ENCODE peak calls at places on chromosomes 2 and 18, in four cellular contexts. O is activated CD8-positive, alpha-beta T cell treated with anti-CD3 and anti-CD28 coated beads for 36 hours; S is MV-4-11; J is NCI-H1694. R is an unnamed sample.

GRCh38 chr2:173221937-173222594 is 132.6 kb upstream of the CDCA7 start:
- DNase-seq in O (no peak), S (no peak), J (no peak), R (peak; percentile 2)

GRCh38 chr18:35432565-35433001 is 55.4 kb upstream of the ZNF396 start:
- DNase-seq in O (no peak), S (no peak), J (no peak), R (peak; percentile 10)

GRCh38 chr2:240426797-240427721 is 8.4 kb upstream of the GPC1 start:
- DNase-seq in O (peak; percentile 32), S (no peak), J (no peak), R (no peak)

GRCh38 chr2:139773720-139774277 is 993.6 kb upstream of the NXPH2 start:
- DNase-seq in O (no peak), S (no peak), J (no peak), R (no peak)

GRCh38 chr2:58667137-58667774 is 426.1 kb upstream of the FANCL start:
- DNase-seq in O (no peak), S (peak; percentile 23), J (no peak), R (peak; percentile 75)

GRCh38 chr18:51279367-51279984 is 82.0 kb upstream of the MEX3C start:
- DNase-seq in O (no peak), S (peak; percentile 56), J (no peak), R (peak; percentile 6)

GRCh38 chr2:235612551-235612950 is 118.7 kb downstream of the AGAP1 start:
- DNase-seq in O (no peak), S (no peak), J (no peak), R (no peak)

GRCh38 chr2:223169830-223170605 is 118.0 kb downstream of the KCNE4 start:
- DNase-seq in O (no peak), S (no peak), J (no peak), R (no peak)

GRCh38 chr2:138271467-138271866 is 230.1 kb upstream of the SPOPL start:
- DNase-seq in O (no peak), S (no peak), J (no peak), R (no peak)

GRCh38 chr2:139478191-139478914 is 698.2 kb upstream of the NXPH2 start:
- DNase-seq in O (no peak), S (no peak), J (peak; percentile 41), R (peak; percentile 11)

GRCh38 chr2:37449686-37450392 is 105.4 kb downstream of the QPCT start:
- DNase-seq in O (no peak), S (no peak), J (no peak), R (no peak)

GRCh38 chr2:171837736-171838135 is 56.3 kb downstream of the SLC25A12 start:
- DNase-seq in O (no peak), S (peak; percentile 36), J (no peak), R (no peak)

GRCh38 chr2:86764661-86765307 is 25.9 kb downstream of the CD8A start:
- DNase-seq in O (peak; percentile 69), S (peak; percentile 40), J (peak; percentile 49), R (peak; percentile 81)

GRCh38 chr2:134628453-134628852 is 90.3 kb downstream of the TMEM163 start:
- DNase-seq in O (no peak), S (no peak), J (no peak), R (no peak)

GRCh38 chr2:215782965-215783364 is 230.4 kb downstream of the MREG start:
- DNase-seq in O (no peak), S (no peak), J (no peak), R (no peak)

GRCh38 chr2:162582357-162582798 is 238.4 kb downstream of the GCA start:
- DNase-seq in O (no peak), S (no peak), J (no peak), R (peak; percentile 41)

GRCh38 chr2:28617502-28618184 is 121.8 kb downstream of the PLB1 start:
- DNase-seq in O (no peak), S (no peak), J (no peak), R (no peak)

GRCh38 chr2:38074047-38074774 is 1.7 kb downstream of the CYP1B1 start:
- DNase-seq in O (peak; percentile 19), S (no peak), J (no peak), R (no peak)

GRCh38 chr2:9763356-9764152 is 79.7 kb upstream of the TAF1B start:
- DNase-seq in O (no peak), S (no peak), J (no peak), R (peak; percentile 53)

GRCh38 chr2:236378851-236379250 is 114.6 kb upstream of the ASB18 start:
- DNase-seq in O (no peak), S (no peak), J (no peak), R (no peak)

GRCh38 chr18:49920731-49921130 is 107.4 kb upstream of the ACAA2 start:
- DNase-seq in O (no peak), S (no peak), J (no peak), R (no peak)

GRCh38 chr2:128280901-128281321 is 37.8 kb downstream of the HS6ST1 start:
- DNase-seq in O (no peak), S (peak; percentile 1), J (no peak), R (no peak)

GRCh38 chr18:11794195-11794594 is 57.0 kb upstream of the CHMP1B start:
- DNase-seq in O (no peak), S (no peak), J (no peak), R (no peak)

GRCh38 chr2:233221378-233222063 is 30.0 kb upstream of the ATG16L1 start:
- DNase-seq in O (no peak), S (no peak), J (no peak), R (peak; percentile 67)

GRCh38 chr2:198316231-198316630 is 511.8 kb downstream of the PLCL1 start:
- DNase-seq in O (no peak), S (no peak), J (no peak), R (no peak)